ENCODE peak calls at places on chromosomes 11 and 22, in ten cellular contexts. S is pulmonary artery endothelial cell; K is brain microvascular endothelial cell; L is memory B cell; D is HS-5; X is T-cell; F is activated CD4-positive, alpha-beta T cell treated with anti-CD3 and anti-CD28 coated beads, Interleukin-2, amount 50 U/mL, for 48 hours; W is ovary; C is dorsolateral prefrontal cortex; U is SW 1271. G is an unnamed sample.

GRCh38 chr22:37284807-37285355 is 2.6 kb downstream of the CYTH4 start:
- DNase-seq in L (peak), D (no peak), S (no peak), C (peak), F (no peak), W (no peak), K (no peak), X (peak), U (no peak), G (no peak)

GRCh38 chr22:17369553-17370035 is 334 bp downstream of the CECR2 start:
- DNase-seq in C (no peak), X (no peak), U (no peak), D (no peak), F (no peak), K (no peak), S (no peak), L (peak), W (peak), G (no peak)

GRCh38 chr11:59520741-59521140 is 9.4 kb downstream of the OR4D9 start:
- DNase-seq in S (no peak), U (no peak), F (no peak), W (no peak), C (no peak), X (no peak), D (no peak), L (no peak), K (no peak), G (no peak)

GRCh38 chr11:114977596-114977995 is 299.3 kb downstream of the NXPE2 start:
- DNase-seq in D (no peak), W (no peak), X (no peak), C (no peak), L (no peak), K (no peak), F (no peak), S (no peak), U (no peak), G (no peak)

GRCh38 chr11:9028591-9028990 is 24.8 kb upstream of the NRIP3 start:
- DNase-seq in C (no peak), D (no peak), K (no peak), W (no peak), U (no peak), S (no peak), F (no peak), L (no peak), X (no peak), G (no peak)

GRCh38 chr11:69938206-69938605 is 119.0 kb upstream of the FGF3 start:
- DNase-seq in C (no peak), U (no peak), W (no peak), L (no peak), S (no peak), D (no peak), X (no peak), K (no peak), F (no peak), G (no peak)

GRCh38 chr11:92846542-92847125 is 122.8 kb upstream of the MTNR1B start:
- DNase-seq in X (no peak), S (no peak), C (no peak), U (no peak), L (no peak), W (no peak), F (no peak), D (no peak), K (no peak), G (no peak)

GRCh38 chr22:39666926-39667325 is 96.4 kb downstream of the CACNA1I start:
- DNase-seq in S (no peak), D (no peak), C (no peak), U (no peak), X (no peak), L (no peak), F (no peak), K (no peak), W (no peak), G (no peak)

GRCh38 chr22:46064966-46065666 is 85.2 kb upstream of the PPARA start:
- DNase-seq in C (peak), W (peak), D (no peak), K (no peak), L (no peak), S (no peak), X (no peak), F (no peak), U (no peak), G (no peak)

GRCh38 chr11:78851883-78852586 is 277.4 kb upstream of the NARS2 start:
- DNase-seq in L (no peak), W (no peak), D (no peak), K (no peak), F (no peak), U (no peak), S (no peak), X (no peak), C (no peak), G (no peak)

GRCh38 chr11:41497974-41498373 is 38.5 kb upstream of the LRRC4C start:
- DNase-seq in C (no peak), F (no peak), D (no peak), L (no peak), S (no peak), W (no peak), X (no peak), K (no peak), U (no peak), G (no peak)

GRCh38 chr11:29448246-29448877 is 568.5 kb downstream of the KCNA4 start:
- DNase-seq in F (no peak), D (no peak), X (no peak), W (no peak), C (peak), U (no peak), K (peak), S (no peak), L (no peak), G (no peak)

GRCh38 chr22:50221410-50222300 is 20.8 kb downstream of the SELENOO start:
- DNase-seq in S (no peak), L (no peak), C (no peak), K (no peak), F (no peak), X (no peak), W (no peak), U (no peak), D (no peak), G (no peak)

GRCh38 chr11:33912405-33913361 is 20.8 kb upstream of the LMO2 start:
- DNase-seq in C (no peak), L (no peak), X (no peak), F (no peak), K (peak), D (peak), S (no peak), U (no peak), W (no peak), G (peak)

GRCh38 chr11:74322667-74323066 is 11.2 kb upstream of the P4HA3 start:
- DNase-seq in F (no peak), C (no peak), D (no peak), U (no peak), K (no peak), X (no peak), S (no peak), W (no peak), L (no peak), G (no peak)

GRCh38 chr22:31530816-31531180 is 34.5 kb downstream of the SFI1 start:
- DNase-seq in L (no peak), X (no peak), K (no peak), D (no peak), S (no peak), U (no peak), W (no peak), F (no peak), C (no peak), G (no peak)

GRCh38 chr11:115929618-115930129 is 425.5 kb upstream of the CADM1 start:
- DNase-seq in C (peak), F (no peak), W (no peak), L (no peak), K (no peak), X (no peak), D (no peak), S (no peak), U (no peak), G (no peak)

GRCh38 chr11:86062719-86063118 is 6.2 kb downstream of the PICALM start:
- DNase-seq in F (no peak), W (no peak), S (no peak), K (no peak), L (no peak), C (no peak), X (no peak), U (no peak), D (no peak), G (no peak)

GRCh38 chr22:23283591-23284503 is 103.5 kb downstream of the BCR start:
- DNase-seq in C (no peak), S (no peak), X (no peak), D (no peak), K (no peak), L (no peak), U (no peak), F (no peak), W (no peak), G (no peak)

GRCh38 chr11:62105611-62106245 is 18.1 kb upstream of the INCENP start:
- DNase-seq in K (no peak), S (no peak), X (no peak), L (no peak), C (no peak), W (no peak), F (no peak), U (no peak), D (no peak), G (no peak)

GRCh38 chr11:47387944-47388696 is 9.8 kb upstream of the SPI1 start:
- DNase-seq in K (no peak), C (no peak), S (no peak), X (no peak), D (no peak), L (no peak), W (no peak), F (no peak), U (no peak), G (no peak)

GRCh38 chr11:35313066-35313765 is 106.1 kb downstream of the SLC1A2 start:
- DNase-seq in U (no peak), K (no peak), S (no peak), D (no peak), W (no peak), F (no peak), X (no peak), L (peak), C (no peak), G (peak)